ENCODE peak calls at places on chromosomes 5 and 9, in four cellular contexts. S, I, J and Z are unnamed samples.

GRCh38 chr9:133269537-133270357 is 5.3 kb downstream of the ABO start:
- DNase-seq in S (peak; percentile 44), I (no peak), J (no peak), Z (no peak)

GRCh38 chr9:6894135-6894534 is 136.4 kb downstream of the KDM4C start:
- DNase-seq in S (no peak), I (no peak), J (no peak), Z (no peak)

GRCh38 chr9:88747768-88748167 is 212.8 kb downstream of the NXNL2 start:
- DNase-seq in S (peak; percentile 44), I (no peak), J (no peak), Z (peak; percentile 53)

GRCh38 chr5:180618830-180619562 is 27.7 kb upstream of the SCGB3A1 start:
- DNase-seq in S (no peak), I (no peak), J (no peak), Z (no peak)

GRCh38 chr9:71819115-71819739 is 50.9 kb upstream of the CEMIP2 start:
- DNase-seq in S (peak; percentile 47), I (peak; percentile 32), J (peak; percentile 45), Z (no peak)

GRCh38 chr9:124215956-124216355 is 41.8 kb upstream of the NEK6 start:
- DNase-seq in S (no peak), I (no peak), J (peak; percentile 17), Z (no peak)

GRCh38 chr5:126263567-126264173 is 159.5 kb upstream of the GRAMD2B start:
- DNase-seq in S (no peak), I (no peak), J (no peak), Z (no peak)

GRCh38 chr9:124658165-124659017 is 112.7 kb downstream of the NR6A1 start:
- DNase-seq in S (peak; percentile 32), I (peak; percentile 62), J (peak; percentile 59), Z (peak; percentile 31)

GRCh38 chr9:134283111-134283515 is 43.1 kb upstream of the RXRA start:
- DNase-seq in S (peak; percentile 87), I (peak; percentile 71), J (peak; percentile 91), Z (peak; percentile 40)

GRCh38 chr5:137262818-137263217 is 236.3 kb downstream of the SPOCK1 start:
- DNase-seq in S (no peak), I (no peak), J (no peak), Z (no peak)

GRCh38 chr5:108548684-108549596 is 167.0 kb upstream of the FBXL17 start:
- DNase-seq in S (no peak), I (no peak), J (no peak), Z (no peak)

GRCh38 chr9:117771162-117771561 is 67.0 kb downstream of the TLR4 start:
- DNase-seq in S (no peak), I (no peak), J (no peak), Z (no peak)

GRCh38 chr9:104927216-104927911 is 591 bp downstream of the ABCA1 start:
- DNase-seq in S (peak; percentile 41), I (peak; percentile 44), J (peak; percentile 31), Z (no peak)

GRCh38 chr9:130058154-130058553 is 4.4 kb downstream of the GPR107 start:
- DNase-seq in S (no peak), I (no peak), J (no peak), Z (no peak)

GRCh38 chr5:102778478-102778877 is 23.4 kb downstream of the PAM start:
- DNase-seq in S (no peak), I (no peak), J (no peak), Z (no peak)

GRCh38 chr5:72166070-72166979 is 59.0 kb downstream of the MAP1B start:
- DNase-seq in S (peak; percentile 37), I (no peak), J (no peak), Z (peak; percentile 58)
- TF ChIP-seq EP300 in S (no peak), I (no peak), J (no peak), Z (peak; percentile 40)

DNA sequence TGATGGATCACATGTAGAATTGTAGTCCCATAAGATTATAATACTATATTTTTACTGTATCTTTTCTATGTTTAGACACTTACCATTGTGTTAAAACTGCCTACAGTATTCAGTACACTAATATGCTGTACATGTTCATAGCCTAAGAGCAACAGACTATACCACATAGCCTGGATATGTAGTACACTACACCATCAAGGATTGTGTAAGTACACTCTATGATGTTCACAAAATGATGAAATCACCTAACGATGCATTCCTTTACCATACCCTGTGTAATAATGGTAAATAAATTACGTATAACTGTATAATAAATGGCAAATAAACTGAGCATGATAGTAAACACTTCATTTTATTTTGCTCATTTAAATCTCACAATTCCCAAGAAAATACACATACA is 60.3 kb downstream of the RICTOR start:
- DNase-seq in S (no peak), I (no peak), J (no peak), Z (no peak)
- H3K27ac ChIP-seq in S (no peak overlapping the region), I (no peak overlapping the region), J (peak overlapping the region; percentile 65), Z (peak overlapping the region; percentile 26)

GRCh38 chr9:12773562-12773961 is 1.3 kb upstream of the LURAP1L start:
- DNase-seq in S (no peak), I (no peak), J (no peak), Z (no peak)

GRCh38 chr9:12775963-12776774 is 1.3 kb downstream of the LURAP1L start:
- DNase-seq in S (peak; percentile 85), I (peak; percentile 89), J (peak; percentile 82), Z (peak; percentile 62)

GRCh38 chr9:12774861-12775367 is at the start of gene LURAP1L:
- DNase-seq in S (peak; percentile 57), I (peak; percentile 67), J (peak; percentile 64), Z (no peak)

GRCh38 chr9:12776775-12777055 is 1.9 kb downstream of the LURAP1L start:
- DNase-seq in S (no peak), I (no peak), J (no peak), Z (no peak)

GRCh38 chr9:12775373-12775962 is 648 bp downstream of the LURAP1L start:
- DNase-seq in S (peak; percentile 20), I (peak; percentile 19), J (no peak), Z (no peak)
- TF ChIP-seq CTCF in S (no peak), I (no peak), J (no peak), Z (no peak)

GRCh38 chr5:14452685-14453084 is 128.9 kb upstream of the OTULINL start:
- DNase-seq in S (peak; percentile 29), I (no peak), J (no peak), Z (no peak)
- TF ChIP-seq EP300 in S (no peak), I (no peak), J (no peak), Z (no peak)